ENCODE peak calls at places on chromosomes 12 and 14, in six cellular contexts. H is A549, L is left ventricle myocardium inferior, F is left lung, B is heart right ventricle, Y is progenitor cell of endocrine pancreas. R is an unnamed sample.

GRCh38 chr12:2101359-2101758 is 48.6 kb downstream of the CACNA1C start:
- DNase-seq in F (no peak), B (no peak), L (no peak), Y (no peak), H (no peak), R (no peak)

GRCh38 chr12:89417246-89417977 is 65.1 kb upstream of the DUSP6 start:
- DNase-seq in F (no peak), H (peak; percentile 34), Y (no peak), B (no peak), L (no peak), R (no peak)

GRCh38 chr14:95876769-95877490 is at the start of gene TUNAR:
- DNase-seq in F (no peak), H (no peak), Y (peak; percentile 19), L (no peak), B (no peak), R (no peak)

GRCh38 chr12:68402422-68402821 is 70.3 kb upstream of the MDM1 start:
- DNase-seq in L (no peak), F (no peak), B (no peak), H (no peak), Y (no peak), R (no peak)

GRCh38 chr12:50221228-50222008 is 54.2 kb upstream of the CERS5 start:
- DNase-seq in B (no peak), H (peak; percentile 31), Y (no peak), L (no peak), F (no peak), R (no peak)

GRCh38 chr12:107917912-107918800 is 143.7 kb downstream of the ASCL4 start:
- DNase-seq in L (no peak), F (no peak), H (peak; percentile 54), Y (no peak), B (no peak), R (no peak)

GRCh38 chr12:4084631-4085030 is 188.9 kb upstream of the CCND2 start:
- DNase-seq in F (no peak), B (no peak), Y (no peak), H (no peak), L (no peak), R (no peak)

GRCh38 chr12:47891356-47891755 is 13.4 kb downstream of the VDR start:
- DNase-seq in L (no peak), F (no peak), B (no peak), Y (no peak), H (no peak), R (no peak)

GRCh38 chr14:67538501-67538900 is 5.4 kb downstream of the PLEKHH1 start:
- DNase-seq in Y (no peak), F (no peak), H (no peak), B (no peak), L (no peak), R (no peak)

DNA sequence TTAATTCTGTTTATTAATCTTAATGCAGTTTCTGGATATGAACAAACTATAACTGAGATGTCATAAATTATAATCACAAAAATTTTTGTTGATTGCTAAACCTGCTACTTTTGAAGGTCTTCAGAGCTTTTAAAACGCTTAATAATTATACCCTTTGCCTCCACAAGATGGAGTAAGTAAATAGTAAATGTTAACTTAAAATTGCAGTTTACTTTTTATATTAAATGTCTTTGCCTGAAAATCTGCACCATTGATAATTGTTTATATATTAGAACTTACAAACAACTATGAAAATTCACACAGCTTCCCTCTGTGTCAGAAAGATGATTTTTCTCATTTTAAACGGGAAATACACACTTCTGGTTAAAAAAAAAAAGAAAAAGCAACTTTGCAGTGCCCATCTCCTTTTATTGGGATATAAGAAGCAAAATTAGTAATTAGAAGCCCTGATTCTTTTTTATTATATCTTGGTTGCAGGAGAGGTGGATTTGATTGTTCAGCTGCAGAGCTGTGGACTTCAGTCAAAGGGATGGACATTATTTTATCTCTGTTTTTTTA is 35.6 kb downstream of the SCFD1 start:
- DNase-seq in F (no peak), H (peak; percentile 17), Y (no peak), B (no peak), L (no peak), R (no peak)
- TF ChIP-seq CTCF in F (peak; percentile 30), H (peak; percentile 48), Y (peak; percentile 44), B (peak; percentile 43), L (peak; percentile 47), R (no peak)

DNA sequence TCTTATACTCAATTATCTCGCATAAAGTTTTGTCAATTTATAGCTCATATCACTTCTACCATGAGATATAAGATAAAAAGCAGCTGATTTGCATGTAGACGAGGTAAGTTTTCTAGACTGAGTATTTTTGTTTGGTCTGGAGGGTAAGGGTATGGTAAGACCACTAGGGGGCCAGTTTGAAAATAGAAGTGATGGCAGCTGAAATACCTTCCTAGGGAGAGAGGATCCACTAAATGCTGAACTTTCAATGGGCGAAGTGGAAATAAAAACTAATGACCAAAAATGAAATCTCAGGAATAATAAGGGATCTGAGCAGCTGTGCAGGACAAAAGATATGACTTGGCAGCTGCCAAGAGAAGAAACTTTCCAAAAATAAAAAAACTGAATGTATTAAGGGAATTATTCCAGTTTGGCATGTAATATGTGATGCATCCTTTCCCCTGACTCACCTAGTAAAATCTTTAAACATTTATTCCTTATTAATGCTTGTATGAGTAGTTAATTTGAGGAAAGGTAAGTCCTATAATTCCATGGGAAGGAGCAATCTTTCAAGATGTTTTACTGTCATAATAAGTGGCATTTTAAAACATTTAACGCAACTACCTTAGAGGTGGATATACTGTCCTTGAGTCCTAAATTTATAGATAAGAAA is 754.5 kb downstream of the C12orf50 start:
- DNase-seq in Y (no peak), L (no peak), B (no peak), F (no peak), H (peak; percentile 42), R (no peak)
- TF ChIP-seq CTCF in Y (peak; percentile 75), L (peak; percentile 49), B (peak; percentile 36), F (peak; percentile 38), H (peak; percentile 36), R (no peak)

DNA sequence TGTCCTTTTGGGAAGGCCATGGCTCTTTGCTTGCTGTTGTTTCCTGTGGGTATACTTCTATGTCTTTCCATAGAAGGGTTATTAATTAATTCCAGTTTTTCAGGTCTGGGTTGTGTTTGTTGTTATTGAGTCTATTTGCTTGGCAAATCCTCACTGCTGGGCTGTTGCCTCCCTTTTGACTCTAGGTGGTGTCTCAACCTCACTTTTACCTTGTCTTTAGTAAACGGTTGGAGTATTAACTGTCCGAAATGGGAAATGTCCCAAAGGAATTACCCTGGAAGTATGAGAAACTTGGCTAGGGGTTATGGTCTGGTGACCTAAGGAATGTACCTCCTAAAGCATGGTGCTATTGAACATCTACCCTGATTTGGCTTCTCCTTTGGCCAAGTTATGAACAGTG is 16.7 kb downstream of the PRH1 start:
- DNase-seq in F (no peak), L (no peak), Y (no peak), H (no peak), B (no peak), R (no peak)
- TF ChIP-seq CTCF in F (no peak), L (peak; percentile 40), Y (peak; percentile 23), H (no peak), B (peak; percentile 15), R (no peak)

GRCh38 chr14:21993837-21994236 is 320.2 kb upstream of the OR4E1 start:
- DNase-seq in H (no peak), F (no peak), Y (no peak), L (no peak), B (no peak), R (no peak)

GRCh38 chr14:21995332-21995731 is 321.7 kb upstream of the OR4E1 start:
- DNase-seq in H (no peak), Y (no peak), B (no peak), L (no peak), F (no peak), R (no peak)

GRCh38 chr14:21993070-21993469 is 319.5 kb upstream of the OR4E1 start:
- DNase-seq in L (no peak), Y (no peak), F (no peak), B (no peak), H (peak; percentile 33), R (no peak)

GRCh38 chr14:21999400-21999799 is 325.8 kb upstream of the OR4E1 start:
- DNase-seq in Y (no peak), L (no peak), H (no peak), F (no peak), B (no peak), R (no peak)

DNA sequence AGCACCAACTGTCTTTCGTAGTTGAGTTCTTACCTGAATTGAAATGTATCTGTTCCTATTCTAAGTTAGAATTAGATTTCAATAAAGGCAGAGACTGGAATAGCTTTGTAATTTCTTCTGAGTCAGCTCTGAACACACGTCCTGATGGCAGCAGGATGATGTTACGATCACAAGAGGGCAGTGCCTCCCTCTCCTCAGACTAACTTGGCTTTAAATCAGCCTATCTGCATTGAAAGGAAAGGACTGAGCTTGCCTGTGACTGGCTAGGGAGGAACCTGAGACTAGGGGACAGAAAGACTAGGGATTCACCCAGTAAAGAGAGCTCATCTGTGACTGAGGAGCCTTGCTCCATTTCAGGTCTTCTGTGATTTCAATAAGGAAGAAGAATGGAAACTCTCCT is 323.7 kb upstream of the OR4E1 start:
- DNase-seq in F (no peak), B (no peak), L (no peak), Y (no peak), H (peak; percentile 65), R (no peak)
- TF ChIP-seq CTCF in F (no peak), B (no peak), L (peak; percentile 15), Y (peak; percentile 48), H (no peak), R (no peak)

GRCh38 chr14:76086636-76087035 is 65.1 kb upstream of the GPATCH2L start:
- DNase-seq in H (no peak), B (no peak), F (no peak), Y (no peak), L (no peak), R (no peak)
- TF ChIP-seq CTCF in H (no peak), B (no peak), F (no peak), Y (no peak), L (no peak), R (no peak)